ENCODE peak calls at places on chromosome 6, in seven cellular contexts. One of them, this sample, is unnamed.

GRCh38 chr6:16999486-17000436 is 102.1 kb upstream of the STMND1 start:
- DNase-seq in hepatic stellate cell: peak
- DNase-seq in NCI-H524: no peak
- DNase-seq in caudate nucleus: no peak
- DNase-seq in sciatic nerve: no peak
- DNase-seq in sigmoid colon: no peak
- DNase-seq in activated T-helper 1 cell treated with anti-CD3 and anti-CD28 coated beads, Interleukin-2, amount 50 U/mL, for 16 hours: no peak
- DNase-seq in this sample: peak

GRCh38 chr6:96301023-96301422 is 220.6 kb upstream of the UFL1 start:
- DNase-seq in caudate nucleus: no peak
- DNase-seq in sigmoid colon: no peak
- DNase-seq in activated T-helper 1 cell treated with anti-CD3 and anti-CD28 coated beads, Interleukin-2, amount 50 U/mL, for 16 hours: no peak
- DNase-seq in sciatic nerve: no peak
- DNase-seq in hepatic stellate cell: no peak
- DNase-seq in NCI-H524: no peak
- DNase-seq in this sample: no peak

GRCh38 chr6:137728386-137729349 is 138.4 kb upstream of the TNFAIP3 start:
- DNase-seq in sigmoid colon: no peak
- DNase-seq in hepatic stellate cell: peak
- DNase-seq in NCI-H524: no peak
- DNase-seq in caudate nucleus: no peak
- DNase-seq in activated T-helper 1 cell treated with anti-CD3 and anti-CD28 coated beads, Interleukin-2, amount 50 U/mL, for 16 hours: no peak
- DNase-seq in sciatic nerve: no peak
- DNase-seq in this sample: peak

GRCh38 chr6:26183237-26183580 is 96.0 kb downstream of the HFE start:
- DNase-seq in caudate nucleus: no peak
- DNase-seq in hepatic stellate cell: no peak
- DNase-seq in sigmoid colon: no peak
- DNase-seq in sciatic nerve: no peak
- DNase-seq in activated T-helper 1 cell treated with anti-CD3 and anti-CD28 coated beads, Interleukin-2, amount 50 U/mL, for 16 hours: no peak
- DNase-seq in NCI-H524: no peak
- DNase-seq in this sample: no peak

GRCh38 chr6:42269553-42269952 is 51.9 kb upstream of the MRPS10 start:
- DNase-seq in caudate nucleus: no peak
- DNase-seq in sciatic nerve: peak
- DNase-seq in activated T-helper 1 cell treated with anti-CD3 and anti-CD28 coated beads, Interleukin-2, amount 50 U/mL, for 16 hours: no peak
- DNase-seq in NCI-H524: no peak
- DNase-seq in hepatic stellate cell: no peak
- DNase-seq in sigmoid colon: no peak
- DNase-seq in this sample: no peak

GRCh38 chr6:125639621-125640020 is 109.8 kb upstream of the HEY2 start:
- DNase-seq in sciatic nerve: no peak
- DNase-seq in hepatic stellate cell: no peak
- DNase-seq in NCI-H524: no peak
- DNase-seq in activated T-helper 1 cell treated with anti-CD3 and anti-CD28 coated beads, Interleukin-2, amount 50 U/mL, for 16 hours: no peak
- DNase-seq in caudate nucleus: no peak
- DNase-seq in sigmoid colon: no peak
- DNase-seq in this sample: no peak

GRCh38 chr6:6629416-6629815 is 40.9 kb downstream of the LY86 start:
- DNase-seq in NCI-H524: no peak
- DNase-seq in sciatic nerve: no peak
- DNase-seq in activated T-helper 1 cell treated with anti-CD3 and anti-CD28 coated beads, Interleukin-2, amount 50 U/mL, for 16 hours: no peak
- DNase-seq in sigmoid colon: no peak
- DNase-seq in caudate nucleus: no peak
- DNase-seq in hepatic stellate cell: no peak
- DNase-seq in this sample: no peak

GRCh38 chr6:17389274-17389847 is 4.0 kb upstream of the CAP2 start:
- DNase-seq in NCI-H524: no peak
- DNase-seq in sciatic nerve: no peak
- DNase-seq in hepatic stellate cell: peak
- DNase-seq in activated T-helper 1 cell treated with anti-CD3 and anti-CD28 coated beads, Interleukin-2, amount 50 U/mL, for 16 hours: no peak
- DNase-seq in caudate nucleus: no peak
- DNase-seq in sigmoid colon: no peak
- DNase-seq in this sample: peak

GRCh38 chr6:28315628-28316027 is 20.3 kb downstream of the ZSCAN31 start:
- DNase-seq in caudate nucleus: no peak
- DNase-seq in NCI-H524: no peak
- DNase-seq in sigmoid colon: no peak
- DNase-seq in sciatic nerve: no peak
- DNase-seq in activated T-helper 1 cell treated with anti-CD3 and anti-CD28 coated beads, Interleukin-2, amount 50 U/mL, for 16 hours: no peak
- DNase-seq in hepatic stellate cell: peak
- DNase-seq in this sample: no peak

GRCh38 chr6:107275330-107275865 is 160.1 kb upstream of the BEND3 start:
- DNase-seq in hepatic stellate cell: no peak
- DNase-seq in sciatic nerve: no peak
- DNase-seq in NCI-H524: no peak
- DNase-seq in caudate nucleus: no peak
- DNase-seq in activated T-helper 1 cell treated with anti-CD3 and anti-CD28 coated beads, Interleukin-2, amount 50 U/mL, for 16 hours: no peak
- DNase-seq in sigmoid colon: no peak
- DNase-seq in this sample: no peak

GRCh38 chr6:111685058-111685457 is 79.4 kb upstream of the TRAF3IP2 start:
- DNase-seq in sciatic nerve: no peak
- DNase-seq in activated T-helper 1 cell treated with anti-CD3 and anti-CD28 coated beads, Interleukin-2, amount 50 U/mL, for 16 hours: no peak
- DNase-seq in NCI-H524: no peak
- DNase-seq in caudate nucleus: no peak
- DNase-seq in hepatic stellate cell: no peak
- DNase-seq in sigmoid colon: peak
- DNase-seq in this sample: no peak

This sample was measured in foreskin fibroblast.